ENCODE peak calls at places on chromosomes 4 and X, in four cellular contexts. One of them, this sample, is unnamed. For H3K36me3, the result is how much of the 10 kb centered on the place peaks cover.

GRCh38 chrX:153245288-153245731 is 66.2 kb downstream of the MAGEA1 start:
- DNase-seq in left ventricle myocardium inferior: no peak
- DNase-seq in H7: peak
- DNase-seq in CD8-positive, alpha-beta memory T cell: no peak
- DNase-seq in this sample: no peak

GRCh38 chr4:25234390-25235367 is 846 bp downstream of the PI4K2B start:
- DNase-seq in left ventricle myocardium inferior: peak
- DNase-seq in H7: peak
- DNase-seq in CD8-positive, alpha-beta memory T cell: peak
- DNase-seq in this sample: peak

GRCh38 chr4:147492761-147493160 is 11.9 kb downstream of the EDNRA start:
- DNase-seq in left ventricle myocardium inferior: peak
- DNase-seq in H7: no peak
- DNase-seq in CD8-positive, alpha-beta memory T cell: no peak
- DNase-seq in this sample: no peak

GRCh38 chr4:52568351-52568750 is 90.8 kb downstream of the USP46 start:
- DNase-seq in CD8-positive, alpha-beta memory T cell: no peak
- DNase-seq in left ventricle myocardium inferior: no peak
- DNase-seq in H7: no peak
- DNase-seq in this sample: no peak

GRCh38 chr4:14254252-14254651 is 626.7 kb upstream of the BOD1L1 start:
- DNase-seq in H7: peak
- DNase-seq in CD8-positive, alpha-beta memory T cell: no peak
- DNase-seq in left ventricle myocardium inferior: peak
- DNase-seq in this sample: peak

GRCh38 chrX:39736219-39737211 is 361.2 kb downstream of the BCOR start:
- DNase-seq in CD8-positive, alpha-beta memory T cell: no peak
- DNase-seq in left ventricle myocardium inferior: peak
- DNase-seq in H7: no peak
- DNase-seq in this sample: no peak

GRCh38 chr4:161498155-161498554 is 665.6 kb downstream of the FSTL5 start:
- DNase-seq in CD8-positive, alpha-beta memory T cell: no peak
- DNase-seq in left ventricle myocardium inferior: no peak
- DNase-seq in H7: no peak
- DNase-seq in this sample: no peak

GRCh38 chr4:40251366-40251765 is 54.5 kb downstream of the RHOH start:
- DNase-seq in H7: no peak
- DNase-seq in left ventricle myocardium inferior: no peak
- DNase-seq in CD8-positive, alpha-beta memory T cell: no peak
- DNase-seq in this sample: no peak

GRCh38 chr4:123417813-123418212 is 21.2 kb downstream of the SPRY1 start:
- DNase-seq in CD8-positive, alpha-beta memory T cell: no peak
- DNase-seq in left ventricle myocardium inferior: no peak
- DNase-seq in H7: no peak
- DNase-seq in this sample: no peak

GRCh38 chrX:117936162-117936561 is 180.4 kb downstream of the KLHL13 start:
- DNase-seq in H7: no peak
- DNase-seq in CD8-positive, alpha-beta memory T cell: no peak
- DNase-seq in left ventricle myocardium inferior: no peak
- DNase-seq in this sample: no peak

GRCh38 chrX:1103360-1103759 is 109.1 kb downstream of the CRLF2 start:
- DNase-seq in CD8-positive, alpha-beta memory T cell: no peak
- DNase-seq in H7: no peak
- DNase-seq in left ventricle myocardium inferior: no peak
- DNase-seq in this sample: no peak

GRCh38 chr4:6298035-6298434 is 28.4 kb downstream of the WFS1 start:
- DNase-seq in CD8-positive, alpha-beta memory T cell: no peak
- DNase-seq in left ventricle myocardium inferior: no peak
- DNase-seq in H7: no peak
- DNase-seq in this sample: no peak

GRCh38 chr4:86955888-86956451 is 21.2 kb downstream of the AFF1 start:
- DNase-seq in H7: no peak
- DNase-seq in CD8-positive, alpha-beta memory T cell: no peak
- DNase-seq in left ventricle myocardium inferior: no peak
- DNase-seq in this sample: no peak

GRCh38 chr4:40264995-40265909 is 68.4 kb downstream of the RHOH start:
- DNase-seq in H7: peak
- DNase-seq in left ventricle myocardium inferior: peak
- DNase-seq in CD8-positive, alpha-beta memory T cell: peak
- DNase-seq in this sample: no peak

GRCh38 chr4:139777757-139778156 is 112.1 kb downstream of the MGST2 start:
- DNase-seq in left ventricle myocardium inferior: no peak
- DNase-seq in H7: no peak
- DNase-seq in CD8-positive, alpha-beta memory T cell: no peak
- DNase-seq in this sample: no peak

GRCh38 chrX:54180403-54180802 is 2.7 kb downstream of the FAM120C start:
- DNase-seq in H7: no peak
- DNase-seq in left ventricle myocardium inferior: no peak
- DNase-seq in CD8-positive, alpha-beta memory T cell: no peak
- DNase-seq in this sample: no peak
- H3K36me3 ChIP-seq in H7: under half
- H3K36me3 ChIP-seq in left ventricle myocardium inferior: under half
- H3K36me3 ChIP-seq in CD8-positive, alpha-beta memory T cell: under half
- H3K36me3 ChIP-seq in this sample: under half

GRCh38 chrX:101394372-101394771 is 3.6 kb downstream of the RPL36A start:
- DNase-seq in H7: no peak
- DNase-seq in CD8-positive, alpha-beta memory T cell: no peak
- DNase-seq in left ventricle myocardium inferior: no peak
- DNase-seq in this sample: no peak

GRCh38 chrX:101395789-101396188 is 5.0 kb downstream of the RPL36A start:
- DNase-seq in H7: no peak
- DNase-seq in left ventricle myocardium inferior: no peak
- DNase-seq in CD8-positive, alpha-beta memory T cell: no peak
- DNase-seq in this sample: no peak

GRCh38 chrX:101390664-101391525 is at the start of gene RPL36A:
- DNase-seq in H7: peak
- DNase-seq in CD8-positive, alpha-beta memory T cell: peak
- DNase-seq in left ventricle myocardium inferior: peak
- DNase-seq in this sample: peak

GRCh38 chrX:101391831-101392230 is 1.0 kb downstream of the RPL36A start:
- DNase-seq in CD8-positive, alpha-beta memory T cell: no peak
- DNase-seq in left ventricle myocardium inferior: no peak
- DNase-seq in H7: no peak
- DNase-seq in this sample: no peak

DNA sequence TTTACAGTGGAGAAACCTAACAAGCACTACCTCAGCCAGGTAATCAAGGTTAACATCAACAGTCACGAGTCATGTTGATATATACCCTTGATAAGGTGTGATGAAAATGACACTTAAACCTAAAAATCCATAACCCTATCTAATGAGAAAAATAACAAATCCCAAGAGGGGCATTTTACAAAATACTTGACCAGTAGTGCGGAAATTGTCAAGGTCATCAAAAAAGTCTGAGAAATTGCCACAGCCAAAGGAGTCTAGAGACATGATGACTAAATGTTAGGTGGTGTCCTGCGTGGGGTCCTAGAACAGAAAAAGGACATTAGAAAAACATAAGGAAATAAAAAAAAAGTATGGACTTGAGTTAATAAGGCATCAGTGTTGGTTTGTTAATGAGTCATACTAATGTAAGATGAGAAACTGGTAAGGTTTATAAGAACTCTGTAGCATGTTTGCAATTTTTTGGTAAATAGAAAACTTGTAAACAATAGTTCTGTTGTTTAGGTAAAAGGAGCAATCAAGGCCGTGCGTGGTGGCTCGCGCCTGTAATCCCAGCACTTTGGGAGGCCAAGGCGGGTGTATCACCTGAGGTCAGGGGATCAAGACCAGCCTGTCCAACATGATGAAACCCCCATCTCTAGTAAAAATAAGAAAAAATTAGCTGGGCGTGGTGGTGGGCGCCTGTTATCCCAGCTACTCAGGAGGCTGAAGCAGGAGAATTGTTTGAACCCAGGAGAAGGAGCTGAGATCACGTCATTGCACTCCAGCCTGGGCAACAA is 2.9 kb downstream of the RPL36A start:
- DNase-seq in H7: no peak
- DNase-seq in left ventricle myocardium inferior: no peak
- DNase-seq in CD8-positive, alpha-beta memory T cell: no peak
- DNase-seq in this sample: no peak
- H3K36me3 ChIP-seq in H7: under half
- H3K36me3 ChIP-seq in left ventricle myocardium inferior: under half
- H3K36me3 ChIP-seq in CD8-positive, alpha-beta memory T cell: under half
- H3K36me3 ChIP-seq in this sample: under half

DNA sequence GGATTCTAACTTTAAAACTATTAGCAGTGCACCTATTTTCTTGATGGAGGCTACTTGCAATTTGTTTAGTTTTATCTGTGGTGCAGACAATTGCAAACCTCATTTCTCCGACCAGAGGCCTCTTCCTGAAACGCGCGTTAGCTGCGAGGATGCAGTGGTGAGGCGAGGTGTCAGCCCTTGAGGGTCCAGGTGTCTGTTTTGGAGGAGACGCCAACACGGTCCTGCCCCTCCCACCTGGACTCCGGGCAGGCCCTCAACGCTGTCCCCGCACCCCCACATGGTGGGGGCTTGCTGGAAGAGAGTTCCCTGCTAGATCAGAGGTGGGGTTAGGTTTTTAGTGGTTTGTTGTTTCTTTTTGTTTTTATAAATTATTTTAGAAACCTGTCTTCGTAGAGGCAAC is 34.4 kb downstream of the PCGF3 start:
- DNase-seq in left ventricle myocardium inferior: no peak
- DNase-seq in H7: no peak
- DNase-seq in CD8-positive, alpha-beta memory T cell: no peak
- DNase-seq in this sample: no peak
- H3K36me3 ChIP-seq in left ventricle myocardium inferior: half or more
- H3K36me3 ChIP-seq in H7: under half
- H3K36me3 ChIP-seq in CD8-positive, alpha-beta memory T cell: under half
- H3K36me3 ChIP-seq in this sample: under half

DNA sequence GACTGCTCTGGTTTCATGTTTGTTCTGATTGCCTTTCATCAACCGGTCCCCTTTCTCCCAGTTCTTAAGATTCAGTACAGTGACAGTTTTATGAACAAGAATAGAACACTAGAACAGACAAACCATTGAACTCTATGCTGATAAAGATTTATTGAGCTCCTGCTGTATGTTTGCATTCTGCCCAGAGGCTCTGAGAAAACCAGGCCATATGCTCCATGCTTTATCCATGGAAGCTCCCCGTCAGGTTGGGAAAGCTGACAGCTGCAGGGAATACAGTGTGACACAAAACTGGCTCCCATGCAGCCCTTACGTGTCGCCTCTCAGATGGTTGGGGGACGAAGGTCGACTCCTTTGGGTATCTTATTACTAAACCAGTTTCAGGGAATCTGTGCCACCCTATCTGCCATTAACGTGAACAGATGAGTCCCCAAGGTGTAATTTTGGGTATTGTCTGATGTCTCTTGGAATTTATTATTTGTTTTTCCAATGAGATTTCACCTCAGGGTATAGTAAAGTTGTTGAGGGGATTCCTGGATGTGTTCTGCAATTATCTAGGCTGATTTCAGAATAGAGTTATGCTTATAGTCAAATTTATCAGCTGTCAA is 72.2 kb upstream of the MSANTD1 start:
- DNase-seq in left ventricle myocardium inferior: no peak
- DNase-seq in CD8-positive, alpha-beta memory T cell: no peak
- DNase-seq in H7: no peak
- DNase-seq in this sample: no peak
- H3K36me3 ChIP-seq in left ventricle myocardium inferior: half or more
- H3K36me3 ChIP-seq in CD8-positive, alpha-beta memory T cell: under half
- H3K36me3 ChIP-seq in H7: under half
- H3K36me3 ChIP-seq in this sample: under half

DNA sequence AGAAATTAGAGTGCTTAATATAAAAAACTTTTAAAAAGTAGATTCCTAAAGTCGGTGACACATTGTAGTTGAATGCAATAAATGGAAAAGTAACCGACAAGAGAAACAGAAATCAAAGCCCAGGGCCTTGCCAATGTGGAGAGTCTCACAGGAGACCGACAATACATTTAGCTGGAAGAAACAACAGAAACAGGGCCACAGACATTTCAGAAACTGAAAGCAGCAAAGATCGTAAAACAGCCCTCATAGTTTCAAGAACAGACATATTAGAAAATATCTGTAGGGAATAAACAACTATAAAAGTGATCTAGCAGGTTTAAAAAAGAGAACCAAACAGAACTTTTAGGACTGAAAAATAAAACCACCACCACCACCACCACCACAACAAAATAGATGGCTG is 49.5 kb downstream of the STAP1 start:
- DNase-seq in CD8-positive, alpha-beta memory T cell: no peak
- DNase-seq in left ventricle myocardium inferior: no peak
- DNase-seq in H7: no peak
- DNase-seq in this sample: no peak
- H3K36me3 ChIP-seq in CD8-positive, alpha-beta memory T cell: under half
- H3K36me3 ChIP-seq in left ventricle myocardium inferior: under half
- H3K36me3 ChIP-seq in H7: under half
- H3K36me3 ChIP-seq in this sample: under half

GRCh38 chr4:153472122-153473037 is 6.2 kb downstream of the TMEM131L start:
- DNase-seq in CD8-positive, alpha-beta memory T cell: no peak
- DNase-seq in left ventricle myocardium inferior: no peak
- DNase-seq in H7: no peak
- DNase-seq in this sample: no peak

GRCh38 chr4:153467897-153468262 is 1.7 kb downstream of the TMEM131L start:
- DNase-seq in left ventricle myocardium inferior: no peak
- DNase-seq in CD8-positive, alpha-beta memory T cell: peak
- DNase-seq in H7: no peak
- DNase-seq in this sample: no peak

GRCh38 chr4:153468587-153468986 is 2.4 kb downstream of the TMEM131L start:
- DNase-seq in CD8-positive, alpha-beta memory T cell: no peak
- DNase-seq in left ventricle myocardium inferior: no peak
- DNase-seq in H7: no peak
- DNase-seq in this sample: peak

GRCh38 chr4:153474251-153474650 is 8.1 kb downstream of the TMEM131L start:
- DNase-seq in CD8-positive, alpha-beta memory T cell: no peak
- DNase-seq in left ventricle myocardium inferior: no peak
- DNase-seq in H7: no peak
- DNase-seq in this sample: no peak

DNA sequence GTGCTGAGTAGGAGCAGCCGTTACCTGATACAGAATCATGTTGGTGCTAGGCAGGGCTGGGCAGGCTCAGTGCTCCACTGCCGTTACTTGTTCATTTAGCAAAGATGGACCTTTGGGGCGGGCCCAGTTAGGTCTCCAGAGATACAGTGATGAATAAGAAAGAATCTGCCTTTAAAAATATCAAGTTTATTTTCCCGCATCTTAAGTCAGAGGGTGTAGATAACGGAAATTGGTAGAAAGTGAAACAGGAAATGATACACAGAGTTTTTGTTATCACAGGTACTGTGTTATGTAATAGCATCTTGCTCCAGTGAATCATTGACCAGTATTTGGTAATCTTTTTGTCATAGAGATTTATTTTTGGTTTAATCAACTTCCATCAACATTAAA is 5.5 kb downstream of the TMEM131L start:
- DNase-seq in H7: no peak
- DNase-seq in left ventricle myocardium inferior: no peak
- DNase-seq in CD8-positive, alpha-beta memory T cell: peak
- DNase-seq in this sample: no peak
- H3K36me3 ChIP-seq in H7: under half
- H3K36me3 ChIP-seq in left ventricle myocardium inferior: under half
- H3K36me3 ChIP-seq in CD8-positive, alpha-beta memory T cell: under half
- H3K36me3 ChIP-seq in this sample: under half